ENCODE peak calls at places on chromosomes 11 and 22, in five cellular contexts. Z is activated T-cell treated with anti-CD3 and anti-CD28 coated beads, Interleukin-2, amount 50 U/mL, for 48 hours; A is neural progenitor cell; H is iPS-NIHi11; W is naive thymus-derived CD8-positive, alpha-beta T cell. D is an unnamed sample.

GRCh38 chr11:59776210-59777066 is 21.3 kb downstream of the STX3 start:
- DNase-seq in Z (no peak), A (no peak), H (no peak), W (no peak), D (no peak)

GRCh38 chr11:79626135-79626748 is 185.4 kb upstream of the TENM4 start:
- DNase-seq in Z (no peak), A (no peak), H (no peak), W (no peak), D (no peak)

GRCh38 chr11:3836903-3837302 is 3.9 kb downstream of the RHOG start:
- DNase-seq in Z (peak), A (no peak), H (no peak), W (peak), D (peak)

GRCh38 chr11:78595431-78596130 is 20.9 kb upstream of the NARS2 start:
- DNase-seq in Z (no peak), A (no peak), H (no peak), W (no peak), D (no peak)

GRCh38 chr11:12249590-12250260 is 127.6 kb upstream of the PARVA start:
- DNase-seq in Z (no peak), A (no peak), H (peak), W (no peak), D (no peak)

GRCh38 chr11:46676436-46677158 is 23.8 kb downstream of the ARHGAP1 start:
- DNase-seq in Z (no peak), A (no peak), H (no peak), W (no peak), D (no peak)

GRCh38 chr11:17575431-17576425 is 28.7 kb downstream of the OTOG start:
- DNase-seq in Z (no peak), A (no peak), H (no peak), W (no peak), D (no peak)

GRCh38 chr11:57527056-57527631 is 3.4 kb downstream of the TIMM10 start:
- DNase-seq in Z (peak), A (peak), H (peak), W (peak), D (peak)

GRCh38 chr11:121721961-121722360 is 269.2 kb upstream of the SORL1-AS1 start:
- DNase-seq in Z (no peak), A (no peak), H (no peak), W (no peak), D (no peak)

GRCh38 chr22:45072322-45072903 is 62.6 kb upstream of the PHF21B start:
- DNase-seq in Z (peak), A (peak), H (peak), W (no peak), D (no peak)

GRCh38 chr22:20430641-20431519 is 6.7 kb downstream of the SCARF2 start:
- DNase-seq in Z (peak), A (peak), H (peak), W (peak), D (peak)

GRCh38 chr22:36123673-36124630 is 36.6 kb downstream of the APOL3 start:
- DNase-seq in Z (peak), A (peak), H (peak), W (peak), D (peak)

GRCh38 chr11:128632151-128632791 is 44.9 kb upstream of the ETS1 start:
- DNase-seq in Z (peak), A (peak), H (peak), W (peak), D (no peak)

GRCh38 chr11:72971611-72972010 is 157.4 kb downstream of the ATG16L2 start:
- DNase-seq in Z (no peak), A (no peak), H (no peak), W (no peak), D (no peak)

GRCh38 chr22:27986937-27987336 is 67.9 kb upstream of the PITPNB start:
- DNase-seq in Z (peak), A (no peak), H (no peak), W (no peak), D (no peak)

GRCh38 chr22:33274214-33274828 is 216.1 kb upstream of the SYN3 start:
- DNase-seq in Z (peak), A (peak), H (peak), W (no peak), D (no peak)

GRCh38 chr11:131668867-131669780 is 298.7 kb downstream of the NTM start:
- DNase-seq in Z (peak), A (peak), H (peak), W (no peak), D (no peak)

GRCh38 chr11:6201486-6201885 is 2.5 kb downstream of the OR52W1 start:
- DNase-seq in Z (no peak), A (no peak), H (no peak), W (no peak), D (no peak)

D was measured in T-helper 9 cell.